ENCODE peak calls at places on chromosomes 12 and 14, in four cellular contexts. Q is transverse colon, A is OCI-LY7, D is ovary. T is an unnamed sample. For H3K4me1, the result is how much of the 10 kb centered on the place peaks cover.

GRCh38 chr14:35400707-35401421 is 3.7 kb downstream of the NFKBIA start:
- DNase-seq in Q (peak), A (no peak), D (no peak), T (no peak)

GRCh38 chr14:75165586-75166391 is 10.6 kb downstream of the TMED10 start:
- DNase-seq in Q (no peak), A (no peak), D (no peak), T (no peak)

GRCh38 chr14:24072436-24072835 is 1.1 kb downstream of the CPNE6 start:
- DNase-seq in Q (no peak), A (no peak), D (no peak), T (no peak)

GRCh38 chr14:89303452-89304435 is 113.3 kb downstream of the FOXN3 start:
- DNase-seq in Q (peak), A (peak), D (peak), T (peak)

GRCh38 chr14:61218157-61218556 is 63.0 kb downstream of the TMEM30B start:
- DNase-seq in Q (no peak), A (no peak), D (no peak), T (no peak)

GRCh38 chr14:89680156-89680555 is 263.1 kb upstream of the FOXN3 start:
- DNase-seq in Q (no peak), A (no peak), D (no peak), T (no peak)

GRCh38 chr12:43722621-43723020 is 36.0 kb downstream of the PUS7L start:
- DNase-seq in Q (no peak), A (no peak), D (no peak), T (no peak)

GRCh38 chr12:1978078-1978477 is 26.2 kb downstream of the DCP1B start:
- DNase-seq in Q (no peak), A (no peak), D (no peak), T (no peak)

GRCh38 chr14:59585891-59586554 is 9.4 kb upstream of the CCDC175 start:
- DNase-seq in Q (no peak), A (no peak), D (no peak), T (no peak)

GRCh38 chr12:21073822-21074460 is 57.1 kb upstream of the SLCO1B1 start:
- DNase-seq in Q (no peak), A (no peak), D (no peak), T (peak)

GRCh38 chr12:13435535-13435934 is 239.0 kb downstream of the EMP1 start:
- DNase-seq in Q (no peak), A (no peak), D (no peak), T (no peak)

GRCh38 chr12:112352921-112353320 is 29.3 kb downstream of the HECTD4 start:
- DNase-seq in Q (no peak), A (no peak), D (no peak), T (no peak)

GRCh38 chr14:76901171-76902055 is 75.2 kb downstream of the LRRC74A start:
- DNase-seq in Q (no peak), A (no peak), D (no peak), T (no peak)

GRCh38 chr14:75150150-75150549 is 23.3 kb upstream of the NEK9 start:
- DNase-seq in Q (no peak), A (no peak), D (no peak), T (no peak)

GRCh38 chr14:79356040-79356439 is 855.3 kb downstream of the DIO2 start:
- DNase-seq in Q (no peak), A (no peak), D (no peak), T (no peak)

GRCh38 chr14:102473559-102473958 is 36.0 kb downstream of the ANKRD9 start:
- DNase-seq in Q (no peak), A (no peak), D (no peak), T (no peak)

GRCh38 chr14:67464856-67465255 is 23.7 kb downstream of the TMEM229B start:
- DNase-seq in Q (no peak), A (no peak), D (no peak), T (no peak)

GRCh38 chr12:112664569-112664968 is 127.0 kb upstream of the RPH3A start:
- DNase-seq in Q (no peak), A (no peak), D (no peak), T (no peak)

GRCh38 chr12:124527861-124528561 is 39.4 kb downstream of the NCOR2 start:
- DNase-seq in Q (no peak), A (no peak), D (no peak), T (peak)

GRCh38 chr14:51367600-51367931 is 127.5 kb downstream of the TMX1 start:
- DNase-seq in Q (no peak), A (no peak), D (no peak), T (no peak)

GRCh38 chr12:57237653-57237951 is 8.1 kb downstream of the SHMT2 start:
- DNase-seq in Q (no peak), A (no peak), D (no peak), T (no peak)

GRCh38 chr14:56374421-56374820 is 205.2 kb upstream of the TMEM260 start:
- DNase-seq in Q (no peak), A (no peak), D (no peak), T (no peak)

GRCh38 chr12:106564678-106565329 is 18.0 kb upstream of the RFX4 start:
- DNase-seq in Q (no peak), A (no peak), D (no peak), T (no peak)

GRCh38 chr14:66464261-66464660 is 21.9 kb upstream of the CCDC196 start:
- DNase-seq in Q (no peak), A (no peak), D (no peak), T (no peak)

GRCh38 chr14:72876710-72877063 is 17.2 kb downstream of the DPF3 start:
- DNase-seq in Q (no peak), A (no peak), D (no peak), T (no peak)

GRCh38 chr14:65594153-65594881 is 181.8 kb downstream of the FUT8 start:
- DNase-seq in Q (peak), A (no peak), D (no peak), T (no peak)

GRCh38 chr14:81382517-81383225 is 17.5 kb downstream of the STON2 start:
- DNase-seq in Q (no peak), A (no peak), D (no peak), T (no peak)

GRCh38 chr12:22477166-22477893 is 67.0 kb downstream of the C2CD5 start:
- DNase-seq in Q (no peak), A (no peak), D (no peak), T (no peak)

GRCh38 chr12:11727133-11727664 is 77.7 kb downstream of the ETV6 start:
- DNase-seq in Q (no peak), A (peak), D (no peak), T (no peak)

GRCh38 chr14:105913861-105914260 is 387.5 kb downstream of the TMEM121 start:
- DNase-seq in Q (no peak), A (no peak), D (no peak), T (no peak)

GRCh38 chr12:27534060-27534764 is 10.2 kb downstream of the PPFIBP1 start:
- DNase-seq in Q (no peak), A (peak), D (no peak), T (no peak)

GRCh38 chr12:60494249-60494648 is 898.4 kb downstream of the SLC16A7 start:
- DNase-seq in Q (no peak), A (no peak), D (no peak), T (no peak)

GRCh38 chr12:50483488-50483887 is 21.3 kb upstream of the DIP2B start:
- DNase-seq in Q (no peak), A (no peak), D (no peak), T (no peak)

GRCh38 chr12:53160673-53161072 is 19.8 kb upstream of the ZNF740 start:
- DNase-seq in Q (no peak), A (no peak), D (no peak), T (no peak)

GRCh38 chr12:117226505-117226904 is 36.2 kb upstream of the FBXO21 start:
- DNase-seq in Q (no peak), A (no peak), D (no peak), T (no peak)

GRCh38 chr14:50770586-50770985 is 60.4 kb downstream of the NIN start:
- DNase-seq in Q (no peak), A (no peak), D (no peak), T (no peak)

GRCh38 chr12:96240251-96240650 is 46.1 kb downstream of the ELK3 start:
- DNase-seq in Q (no peak), A (no peak), D (no peak), T (no peak)

GRCh38 chr12:124913474-124914391 is 717 bp downstream of the UBC start:
- DNase-seq in Q (peak), A (peak), D (peak), T (peak)

GRCh38 chr12:38158428-38159091 is 158.0 kb upstream of the ALG10B start:
- DNase-seq in Q (no peak), A (no peak), D (no peak), T (no peak)

GRCh38 chr12:100520048-100520769 is 46.5 kb downstream of the NR1H4 start:
- DNase-seq in Q (no peak), A (no peak), D (no peak), T (no peak)

GRCh38 chr12:100518376-100518775 is 44.7 kb downstream of the NR1H4 start:
- DNase-seq in Q (no peak), A (no peak), D (no peak), T (no peak)

GRCh38 chr12:100512692-100513091 is 39.0 kb downstream of the NR1H4 start:
- DNase-seq in Q (no peak), A (no peak), D (no peak), T (no peak)

GRCh38 chr12:100515956-100516355 is 42.3 kb downstream of the NR1H4 start:
- DNase-seq in Q (no peak), A (no peak), D (no peak), T (no peak)
- H3K4me3 ChIP-seq in Q (no peak), A (no peak), D (no peak), T (no peak)

DNA sequence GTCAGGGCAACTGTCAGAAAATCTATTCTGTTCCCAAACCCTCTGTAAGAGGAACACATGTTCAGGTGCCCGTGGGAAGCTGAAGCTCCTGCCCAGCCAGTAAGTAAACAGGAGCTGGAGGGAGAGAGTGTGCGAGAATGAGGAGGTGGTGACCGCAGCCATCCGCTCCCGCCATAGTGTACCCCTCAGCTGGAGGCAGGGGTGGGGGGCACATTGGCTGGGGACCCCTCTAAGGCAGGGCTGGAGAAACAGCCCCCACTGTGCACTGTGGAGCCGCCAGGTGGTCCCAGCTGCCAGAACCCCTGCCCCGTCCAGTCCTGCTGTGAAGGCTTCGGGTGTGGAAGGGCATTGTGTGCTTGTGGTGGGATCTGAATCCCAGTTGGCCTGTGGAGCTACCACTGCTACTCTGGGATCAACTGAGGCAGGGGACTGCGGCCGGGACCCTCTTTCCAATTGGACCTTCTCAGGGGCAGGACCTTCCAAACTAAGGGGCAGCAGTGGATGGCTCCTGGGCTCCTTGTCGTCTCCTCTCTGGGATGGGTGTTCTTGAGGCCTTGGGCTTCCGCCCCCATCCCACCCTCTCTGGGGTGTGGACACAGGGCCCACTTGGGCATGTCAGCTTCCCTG is 59.6 kb downstream of the TSPAN9 start:
- DNase-seq in Q (no peak), A (no peak), D (no peak), T (peak)
- H3K4me1 ChIP-seq in Q (under half), A (under half), D (under half), T (half or more)

GRCh38 chr14:63432888-63433552 is 110.2 kb downstream of the PPP2R5E start:
- DNase-seq in Q (no peak), A (no peak), D (no peak), T (no peak)

GRCh38 chr14:63431466-63431865 is 111.7 kb downstream of the PPP2R5E start:
- DNase-seq in Q (no peak), A (no peak), D (no peak), T (no peak)

GRCh38 chr14:63435204-63435603 is 108.0 kb downstream of the PPP2R5E start:
- DNase-seq in Q (no peak), A (peak), D (no peak), T (no peak)

GRCh38 chr14:63435838-63436237 is 107.3 kb downstream of the PPP2R5E start:
- DNase-seq in Q (peak), A (peak), D (peak), T (peak)

GRCh38 chr14:63432228-63432627 is 110.9 kb downstream of the PPP2R5E start:
- DNase-seq in Q (no peak), A (no peak), D (no peak), T (no peak)
- H3K4me3 ChIP-seq in Q (no peak), A (no peak), D (no peak), T (no peak)

GRCh38 chr12:46219147-46219891 is 49.5 kb downstream of the SLC38A1 start:
- DNase-seq in Q (no peak), A (no peak), D (no peak), T (no peak)

GRCh38 chr12:46217686-46218508 is 50.9 kb downstream of the SLC38A1 start:
- DNase-seq in Q (peak), A (peak), D (no peak), T (no peak)

GRCh38 chr12:46218509-46219095 is 50.2 kb downstream of the SLC38A1 start:
- DNase-seq in Q (peak), A (peak), D (no peak), T (no peak)

GRCh38 chr12:46221255-46222128 is 47.4 kb downstream of the SLC38A1 start:
- DNase-seq in Q (no peak), A (no peak), D (no peak), T (no peak)

DNA sequence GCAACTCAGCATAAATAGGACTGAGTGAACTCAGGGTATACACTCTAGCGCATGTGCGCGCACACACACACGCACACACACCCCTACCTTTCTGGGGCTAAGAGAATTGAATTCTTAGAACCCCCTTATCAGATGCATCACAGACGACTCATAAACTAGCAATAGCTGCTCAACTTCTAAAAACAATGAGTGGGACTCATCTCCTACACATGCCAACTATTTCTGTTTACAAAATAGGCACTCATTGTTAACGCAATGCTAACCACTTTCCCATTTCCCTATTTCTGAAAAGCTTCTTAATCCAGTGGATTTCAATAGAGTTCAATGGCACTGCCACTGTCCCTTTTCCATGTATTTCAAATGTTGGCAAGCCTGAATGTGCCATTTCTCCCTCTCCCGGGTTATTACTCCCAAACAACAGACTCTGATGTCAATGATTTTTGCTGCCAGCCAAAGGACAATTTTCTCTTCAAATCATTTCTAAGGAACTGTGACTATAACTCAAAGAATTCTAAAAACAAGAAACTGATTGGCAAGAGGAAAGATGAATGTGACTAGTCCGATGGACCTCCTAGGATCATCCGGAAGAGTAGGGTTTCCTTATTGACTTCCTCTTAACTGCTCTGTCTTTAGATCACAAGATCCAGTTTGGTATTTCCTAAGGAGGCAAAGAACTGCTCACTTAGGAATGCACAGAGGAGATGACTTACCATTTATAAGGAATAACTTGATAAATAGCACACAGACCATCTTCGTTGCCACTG is 48.8 kb downstream of the SLC38A1 start:
- DNase-seq in Q (peak), A (no peak), D (no peak), T (no peak)
- H3K4me1 ChIP-seq in Q (under half), A (half or more), D (under half), T (under half)

GRCh38 chr14:95233702-95234241 is 76.4 kb upstream of the DICER1 start:
- DNase-seq in Q (peak), A (peak), D (no peak), T (peak)
- H3K4me3 ChIP-seq in Q (no peak), A (no peak), D (no peak), T (no peak)

DNA sequence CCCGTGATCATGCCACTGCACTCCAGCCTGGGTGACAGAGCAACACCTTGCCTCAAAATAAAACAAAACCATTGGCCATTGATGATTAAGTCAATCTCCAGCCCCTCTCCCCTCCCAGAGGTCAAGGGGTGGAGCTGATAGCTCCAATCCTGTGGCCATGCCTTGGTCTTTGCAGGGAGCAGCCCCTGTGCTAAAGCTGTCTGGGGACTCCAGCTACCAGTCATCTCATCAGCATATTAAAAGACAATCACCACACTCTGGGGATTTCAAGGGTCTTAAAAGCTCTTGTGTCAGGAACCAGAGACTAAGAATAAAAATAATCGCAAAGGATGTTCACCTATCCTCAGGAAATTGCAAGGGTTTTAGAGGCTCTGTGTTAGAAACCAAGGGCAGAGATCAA is 30.6 kb downstream of the HCAR2 start:
- DNase-seq in Q (no peak), A (no peak), D (no peak), T (no peak)
- H3K4me1 ChIP-seq in Q (under half), A (under half), D (under half), T (under half)

GRCh38 chr12:56080556-56081138 is 682 bp downstream of the ERBB3 start:
- DNase-seq in Q (peak), A (peak), D (no peak), T (no peak)
- H3K4me3 ChIP-seq in Q (peak), A (peak), D (peak), T (peak)